ENCODE peak calls at places on chromosomes 1 and 21, in ten cellular contexts. C is SK-N-MC; R is astrocyte of the spinal cord; V is colonic mucosa; F is activated CD4-positive, CD25-positive, alpha-beta regulatory T cell; K is esophagus squamous epithelium; H is NCI-H1105; J is activated T-cell treated with anti-CD3 and anti-CD28 coated beads for 1 hour; O is RPMI8226; M is retina. Q is an unnamed sample.

GRCh38 chr21:42781150-42781980 is 98.0 kb downstream of the WDR4 start:
- DNase-seq in C (no peak), R (no peak), V (peak), F (no peak), K (no peak), H (peak), J (no peak), O (no peak), M (peak), Q (no peak)

GRCh38 chr21:45401054-45401518 is 3.9 kb upstream of the COL18A1 start:
- DNase-seq in C (no peak), R (no peak), V (no peak), F (no peak), K (no peak), H (no peak), J (no peak), O (no peak), M (no peak), Q (no peak)

GRCh38 chr1:215474940-215475339 is 92.2 kb upstream of the KCTD3 start:
- DNase-seq in C (no peak), R (no peak), V (no peak), F (no peak), K (no peak), H (no peak), J (no peak), O (no peak), M (no peak), Q (no peak)

GRCh38 chr1:84689514-84690396 is 506 bp downstream of the SSX2IP start:
- DNase-seq in C (no peak), R (peak), V (peak), F (peak), K (no peak), H (peak), J (peak), O (peak), M (peak), Q (no peak)

GRCh38 chr1:156786640-156787039 is 19.3 kb downstream of the PRCC start:
- DNase-seq in C (no peak), R (no peak), V (no peak), F (no peak), K (no peak), H (no peak), J (no peak), O (no peak), M (no peak), Q (no peak)

GRCh38 chr1:1116701-1117468 is 996 bp upstream of the C1orf159 start:
- DNase-seq in C (no peak), R (no peak), V (peak), F (no peak), K (no peak), H (peak), J (peak), O (peak), M (peak), Q (no peak)

GRCh38 chr1:207867136-207868081 is 43.5 kb downstream of the CD34 start:
- DNase-seq in C (no peak), R (no peak), V (peak), F (no peak), K (no peak), H (no peak), J (no peak), O (no peak), M (no peak), Q (peak)

GRCh38 chr1:244280221-244280620 is 171.5 kb downstream of the ADSS2 start:
- DNase-seq in C (no peak), R (no peak), V (no peak), F (no peak), K (no peak), H (no peak), J (no peak), O (no peak), M (no peak), Q (no peak)

GRCh38 chr1:65063025-65063424 is 85.0 kb upstream of the AK4 start:
- DNase-seq in C (no peak), R (no peak), V (no peak), F (no peak), K (no peak), H (no peak), J (no peak), O (no peak), M (no peak), Q (no peak)

GRCh38 chr1:39445573-39445972 is 45.9 kb upstream of the BMP8A start:
- DNase-seq in C (no peak), R (no peak), V (no peak), F (no peak), K (no peak), H (no peak), J (no peak), O (no peak), M (no peak), Q (no peak)

GRCh38 chr1:108719654-108720435 is 7.1 kb downstream of the FNDC7 start:
- DNase-seq in C (no peak), R (peak), V (no peak), F (no peak), K (no peak), H (no peak), J (no peak), O (peak), M (no peak), Q (no peak)

GRCh38 chr1:32180186-32181060 is 948 bp downstream of the TXLNA start:
- DNase-seq in C (no peak), R (peak), V (peak), F (no peak), K (no peak), H (no peak), J (no peak), O (peak), M (no peak), Q (peak)

GRCh38 chr1:212450331-212450881 is 17.7 kb downstream of the NENF start:
- DNase-seq in C (no peak), R (no peak), V (no peak), F (no peak), K (no peak), H (no peak), J (no peak), O (no peak), M (peak), Q (no peak)

GRCh38 chr1:66747500-66747899 is 4.8 kb upstream of the DYNLT5 start:
- DNase-seq in C (no peak), R (peak), V (no peak), F (no peak), K (no peak), H (no peak), J (no peak), O (no peak), M (no peak), Q (no peak)

GRCh38 chr21:30981403-30981802 is 56.9 kb downstream of the KRTAP19-8 start:
- DNase-seq in C (no peak), R (no peak), V (no peak), F (no peak), K (no peak), H (no peak), J (no peak), O (no peak), M (peak), Q (no peak)

GRCh38 chr1:89832481-89833127 is 11.8 kb downstream of the LRRC8D start:
- DNase-seq in C (no peak), R (no peak), V (no peak), F (no peak), K (no peak), H (no peak), J (no peak), O (no peak), M (no peak), Q (no peak)

GRCh38 chr1:228990906-228991569 is 255.8 kb downstream of the RHOU start:
- DNase-seq in C (no peak), R (no peak), V (no peak), F (no peak), K (no peak), H (no peak), J (no peak), O (no peak), M (no peak), Q (no peak)

GRCh38 chr1:234047113-234047512 is 142.6 kb downstream of the SLC35F3 start:
- DNase-seq in C (no peak), R (peak), V (no peak), F (no peak), K (no peak), H (no peak), J (no peak), O (no peak), M (no peak), Q (no peak)

GRCh38 chr21:14120091-14120734 is 90.5 kb downstream of the LIPI start:
- DNase-seq in C (peak), R (no peak), V (peak), F (no peak), K (no peak), H (peak), J (no peak), O (peak), M (no peak), Q (no peak)

GRCh38 chr1:5847013-5847654 is 145.1 kb downstream of the NPHP4 start:
- DNase-seq in C (no peak), R (peak), V (no peak), F (no peak), K (no peak), H (no peak), J (no peak), O (peak), M (peak), Q (peak)

GRCh38 chr21:32336711-32337110 is 38.1 kb downstream of the MRAP start:
- DNase-seq in C (no peak), R (peak), V (no peak), F (no peak), K (no peak), H (peak), J (no peak), O (no peak), M (no peak), Q (no peak)

GRCh38 chr1:115782571-115783281 is 14.2 kb upstream of the CASQ2 start:
- DNase-seq in C (no peak), R (peak), V (no peak), F (no peak), K (no peak), H (no peak), J (no peak), O (no peak), M (no peak), Q (no peak)

GRCh38 chr1:202944438-202944921 is 13.6 kb downstream of the ADIPOR1 start:
- DNase-seq in C (no peak), R (no peak), V (no peak), F (no peak), K (no peak), H (no peak), J (no peak), O (no peak), M (no peak), Q (no peak)

GRCh38 chr1:165905853-165906252 is 78.4 kb downstream of the UCK2 start:
- DNase-seq in C (no peak), R (no peak), V (no peak), F (no peak), K (no peak), H (no peak), J (no peak), O (no peak), M (no peak), Q (no peak)

GRCh38 chr21:40120944-40121575 is 253.8 kb downstream of the PCP4 start:
- DNase-seq in C (no peak), R (peak), V (no peak), F (no peak), K (no peak), H (peak), J (no peak), O (peak), M (peak), Q (no peak)

GRCh38 chr1:192263436-192263835 is 53.4 kb upstream of the RGS21 start:
- DNase-seq in C (no peak), R (peak), V (no peak), F (no peak), K (no peak), H (no peak), J (no peak), O (no peak), M (no peak), Q (no peak)

GRCh38 chr1:159444507-159444906 is 5.0 kb downstream of the OR10J1 start:
- DNase-seq in C (no peak), R (no peak), V (no peak), F (no peak), K (no peak), H (no peak), J (no peak), O (no peak), M (no peak), Q (no peak)

GRCh38 chr1:178093958-178094751 is at the start of gene RASAL2:
- DNase-seq in C (no peak), R (peak), V (peak), F (no peak), K (no peak), H (peak), J (no peak), O (peak), M (peak), Q (no peak)

GRCh38 chr1:228364706-228365213 is 41.9 kb downstream of the TRIM11 start:
- DNase-seq in C (no peak), R (no peak), V (no peak), F (no peak), K (no peak), H (no peak), J (no peak), O (no peak), M (no peak), Q (no peak)

GRCh38 chr1:203121186-203122015 is 6.1 kb upstream of the ADORA1 start:
- DNase-seq in C (no peak), R (no peak), V (no peak), F (no peak), K (no peak), H (no peak), J (no peak), O (no peak), M (no peak), Q (no peak)

GRCh38 chr1:156571261-156571958 is 955 bp downstream of the IQGAP3 start:
- DNase-seq in C (peak), R (peak), V (peak), F (no peak), K (no peak), H (no peak), J (no peak), O (no peak), M (no peak), Q (no peak)

GRCh38 chr1:37634554-37635308 is at the start of gene RSPO1:
- DNase-seq in C (no peak), R (no peak), V (peak), F (no peak), K (no peak), H (peak), J (no peak), O (no peak), M (peak), Q (no peak)

GRCh38 chr1:109273570-109274288 is 9.2 kb downstream of the PSRC1 start:
- DNase-seq in C (no peak), R (no peak), V (no peak), F (no peak), K (no peak), H (no peak), J (no peak), O (no peak), M (no peak), Q (no peak)

GRCh38 chr1:246785536-246786111 is 61.4 kb downstream of the SCCPDH start:
- DNase-seq in C (no peak), R (no peak), V (no peak), F (no peak), K (peak), H (no peak), J (no peak), O (no peak), M (no peak), Q (no peak)

GRCh38 chr1:230068952-230069684 is 2.1 kb downstream of the GALNT2 start:
- DNase-seq in C (no peak), R (no peak), V (peak), F (no peak), K (no peak), H (no peak), J (no peak), O (peak), M (peak), Q (peak)

GRCh38 chr21:42038826-42039425 is 28.8 kb upstream of the ZBTB21 start:
- DNase-seq in C (no peak), R (peak), V (no peak), F (no peak), K (no peak), H (no peak), J (no peak), O (no peak), M (no peak), Q (no peak)

GRCh38 chr1:44707959-44708831 is 22.8 kb downstream of the RNU5D-1 start:
- DNase-seq in C (no peak), R (peak), V (peak), F (no peak), K (no peak), H (no peak), J (no peak), O (peak), M (no peak), Q (peak)

GRCh38 chr1:112460672-112461071 is 48.1 kb upstream of the WNT2B start:
- DNase-seq in C (peak), R (no peak), V (no peak), F (no peak), K (no peak), H (no peak), J (no peak), O (no peak), M (no peak), Q (no peak)

GRCh38 chr1:64163972-64164371 is 39.5 kb upstream of the UBE2U start:
- DNase-seq in C (no peak), R (peak), V (no peak), F (no peak), K (no peak), H (no peak), J (no peak), O (no peak), M (no peak), Q (no peak)

GRCh38 chr1:84773195-84773594 is 82.9 kb upstream of the SSX2IP start:
- DNase-seq in C (no peak), R (no peak), V (no peak), F (no peak), K (no peak), H (no peak), J (no peak), O (no peak), M (no peak), Q (no peak)

Q was measured in DND-41.